ENCODE peak calls at places on chromosomes 5 and 9, in four cellular contexts. One of them, this sample, is unnamed.

GRCh38 chr9:1077616-1078015 is 27.5 kb downstream of the DMRT2 start:
- DNase-seq in A549: no peak
- DNase-seq in K562: no peak
- DNase-seq in GM12878: no peak
- DNase-seq in this sample: no peak

GRCh38 chr5:39185761-39186160 is 33.6 kb downstream of the FYB1 start:
- DNase-seq in A549: no peak
- DNase-seq in K562: no peak
- DNase-seq in GM12878: no peak
- DNase-seq in this sample: no peak

GRCh38 chr9:93675336-93676150 is 99.2 kb downstream of the PHF2 start:
- DNase-seq in A549: no peak
- DNase-seq in K562: no peak
- DNase-seq in GM12878: no peak
- DNase-seq in this sample: no peak

GRCh38 chr9:33167949-33168535 is 906 bp upstream of the B4GALT1 start:
- DNase-seq in A549: no peak
- DNase-seq in K562: no peak
- DNase-seq in GM12878: no peak
- DNase-seq in this sample: no peak

GRCh38 chr9:106404137-106404536 is 458.8 kb upstream of the ZNF462 start:
- DNase-seq in A549: no peak
- DNase-seq in K562: no peak
- DNase-seq in GM12878: no peak
- DNase-seq in this sample: no peak

GRCh38 chr5:96664669-96665068 is 2.5 kb downstream of the CAST start:
- DNase-seq in A549: no peak
- DNase-seq in K562: no peak
- DNase-seq in GM12878: no peak
- DNase-seq in this sample: peak

GRCh38 chr5:136408996-136409395 is 43.7 kb upstream of the TRPC7 start:
- DNase-seq in A549: no peak
- DNase-seq in K562: no peak
- DNase-seq in GM12878: no peak
- DNase-seq in this sample: no peak

GRCh38 chr5:56549096-56549886 is 266.1 kb upstream of the MAP3K1 start:
- DNase-seq in A549: no peak
- DNase-seq in K562: no peak
- DNase-seq in GM12878: no peak
- DNase-seq in this sample: no peak

GRCh38 chr9:91345978-91346377 is 15.7 kb downstream of the AUH start:
- DNase-seq in A549: no peak
- DNase-seq in K562: no peak
- DNase-seq in GM12878: no peak
- DNase-seq in this sample: no peak

GRCh38 chr9:127828262-127829031 is 25.8 kb downstream of the FPGS start:
- DNase-seq in A549: peak
- DNase-seq in K562: peak
- DNase-seq in GM12878: no peak
- DNase-seq in this sample: peak

GRCh38 chr5:40615586-40616193 is 64.0 kb upstream of the PTGER4 start:
- DNase-seq in A549: no peak
- DNase-seq in K562: no peak
- DNase-seq in GM12878: no peak
- DNase-seq in this sample: no peak

GRCh38 chr5:141694479-141694878 is 12.4 kb upstream of the ARAP3 start:
- DNase-seq in A549: no peak
- DNase-seq in K562: no peak
- DNase-seq in GM12878: no peak
- DNase-seq in this sample: no peak

GRCh38 chr5:22057012-22057411 is 796.1 kb downstream of the CDH12 start:
- DNase-seq in A549: no peak
- DNase-seq in K562: no peak
- DNase-seq in GM12878: no peak
- DNase-seq in this sample: no peak

GRCh38 chr9:123832858-123833257 is 97.1 kb downstream of the DENND1A start:
- DNase-seq in A549: no peak
- DNase-seq in K562: no peak
- DNase-seq in GM12878: no peak
- DNase-seq in this sample: no peak

GRCh38 chr9:116855881-116856662 is 169.0 kb downstream of the TRIM32 start:
- DNase-seq in A549: no peak
- DNase-seq in K562: no peak
- DNase-seq in GM12878: no peak
- DNase-seq in this sample: no peak

GRCh38 chr5:157350939-157351338 is 85.0 kb downstream of the CYFIP2 start:
- DNase-seq in A549: no peak
- DNase-seq in K562: no peak
- DNase-seq in GM12878: peak
- DNase-seq in this sample: no peak

GRCh38 chr5:61800450-61800849 is 468.4 kb downstream of the ZSWIM6 start:
- DNase-seq in A549: no peak
- DNase-seq in K562: no peak
- DNase-seq in GM12878: no peak
- DNase-seq in this sample: no peak

GRCh38 chr5:60334281-60334713 is 365.7 kb downstream of the DEPDC1B start:
- DNase-seq in A549: peak
- DNase-seq in K562: no peak
- DNase-seq in GM12878: no peak
- DNase-seq in this sample: peak

GRCh38 chr5:180121799-180122198 is 50.2 kb upstream of the RNF130 start:
- DNase-seq in A549: no peak
- DNase-seq in K562: no peak
- DNase-seq in GM12878: no peak
- DNase-seq in this sample: no peak

GRCh38 chr5:59356813-59357381 is 536.6 kb downstream of the PDE4D start:
- DNase-seq in A549: no peak
- DNase-seq in K562: no peak
- DNase-seq in GM12878: no peak
- DNase-seq in this sample: no peak

GRCh38 chr9:4301971-4302427 is 2.1 kb upstream of the GLIS3 start:
- DNase-seq in A549: peak
- DNase-seq in K562: no peak
- DNase-seq in GM12878: no peak
- DNase-seq in this sample: no peak

GRCh38 chr5:89998505-89998904 is 411.1 kb downstream of the CETN3 start:
- DNase-seq in A549: no peak
- DNase-seq in K562: no peak
- DNase-seq in GM12878: no peak
- DNase-seq in this sample: no peak

GRCh38 chr5:61023131-61023530 is 78.1 kb downstream of the NDUFAF2 start:
- DNase-seq in A549: no peak
- DNase-seq in K562: no peak
- DNase-seq in GM12878: no peak
- DNase-seq in this sample: no peak

GRCh38 chr9:112997236-112997941 is 14.6 kb downstream of the ZNF883 start:
- DNase-seq in A549: no peak
- DNase-seq in K562: no peak
- DNase-seq in GM12878: no peak
- DNase-seq in this sample: no peak

GRCh38 chr9:136946893-136947891 is 2.1 kb downstream of the C8G start:
- DNase-seq in A549: no peak
- DNase-seq in K562: no peak
- DNase-seq in GM12878: no peak
- DNase-seq in this sample: no peak

GRCh38 chr9:136946228-136946892 is 1.3 kb downstream of the C8G start:
- DNase-seq in A549: no peak
- DNase-seq in K562: no peak
- DNase-seq in GM12878: no peak
- DNase-seq in this sample: no peak

GRCh38 chr9:136949239-136949816 is 2.7 kb upstream of the LCN12 start:
- DNase-seq in A549: no peak
- DNase-seq in K562: no peak
- DNase-seq in GM12878: no peak
- DNase-seq in this sample: peak

GRCh38 chr9:136949817-136950655 is 2.0 kb upstream of the LCN12 start:
- DNase-seq in A549: peak
- DNase-seq in K562: peak
- DNase-seq in GM12878: peak
- DNase-seq in this sample: peak

DNA sequence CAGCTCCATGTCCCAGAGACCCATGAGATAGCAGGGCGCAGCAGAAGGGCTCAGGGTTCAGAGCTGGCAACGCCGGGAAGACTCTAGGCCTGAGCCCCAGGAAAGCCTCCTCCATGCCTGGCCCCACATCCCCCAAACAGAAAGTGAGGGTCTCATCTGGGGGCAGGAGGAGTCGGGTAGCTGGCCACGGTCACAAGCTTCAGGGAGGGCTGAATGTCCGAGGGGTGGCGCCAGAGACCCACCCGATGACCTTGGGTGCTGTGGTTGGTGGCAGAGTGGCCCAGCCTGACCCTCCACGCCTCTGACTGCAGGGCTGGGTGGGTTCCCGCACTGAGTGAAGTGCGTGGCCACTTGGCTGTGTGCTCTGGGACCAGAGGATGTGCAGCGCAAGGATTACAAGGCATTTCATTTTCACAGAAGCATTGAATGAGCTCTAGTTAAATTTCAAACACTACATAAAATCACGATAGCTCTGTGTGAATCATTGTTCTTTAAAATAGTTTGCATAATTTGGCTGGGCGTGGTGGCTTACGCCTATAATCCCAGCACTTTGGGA is 3.0 kb downstream of the C8G start:
- DNase-seq in A549: peak
- DNase-seq in K562: no peak
- DNase-seq in GM12878: no peak
- DNase-seq in this sample: peak
- TF ChIP-seq MYC in A549: no peak
- TF ChIP-seq MYC in K562: no peak
- TF ChIP-seq MYC in GM12878: no peak
- TF ChIP-seq MYC in this sample: peak

DNA sequence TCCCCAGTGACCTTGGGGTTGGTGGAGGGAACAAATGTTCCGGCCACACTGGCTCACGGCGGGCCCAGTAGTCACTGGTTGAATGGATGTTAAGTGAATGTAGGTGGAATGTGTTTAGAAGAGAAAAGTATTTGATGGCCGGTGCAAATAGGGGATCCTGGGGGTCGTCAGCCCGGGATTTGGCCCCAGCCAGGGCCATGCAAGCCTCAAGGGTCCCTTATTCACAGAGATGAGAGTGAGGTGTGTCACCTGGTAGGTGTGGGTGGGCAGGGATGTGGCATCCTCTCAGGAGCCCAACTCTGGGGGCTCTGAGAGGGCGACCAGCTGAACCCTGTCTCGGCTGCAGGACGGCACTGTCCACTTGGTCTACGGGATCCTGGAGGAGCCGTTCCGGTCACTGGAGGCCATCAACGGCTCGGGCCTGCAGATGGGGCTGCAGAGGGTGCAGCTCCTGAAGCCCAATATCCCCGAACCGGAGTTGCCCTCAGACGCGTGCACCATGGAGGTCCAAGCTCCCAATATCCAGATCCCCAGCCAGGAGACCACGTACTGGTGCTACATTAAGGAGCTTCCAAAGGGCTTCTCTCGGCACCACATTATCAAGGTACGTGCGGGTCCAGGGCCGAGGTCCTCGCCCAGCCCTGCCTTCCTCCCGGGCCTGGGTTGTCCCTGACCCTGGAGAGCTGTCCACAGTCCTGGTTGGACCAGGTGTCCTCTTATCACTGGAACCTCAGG is 5.9 kb downstream of the DBH start:
- DNase-seq in A549: no peak
- DNase-seq in K562: no peak
- DNase-seq in GM12878: no peak
- DNase-seq in this sample: no peak
- TF ChIP-seq REST in A549: no peak
- TF ChIP-seq REST in K562: no peak
- TF ChIP-seq REST in GM12878: no peak
- TF ChIP-seq REST in this sample: no peak

GRCh38 chr5:153490124-153491085 is at the start of gene GRIA1:
- DNase-seq in A549: no peak
- DNase-seq in K562: no peak
- DNase-seq in GM12878: no peak
- DNase-seq in this sample: no peak
- TF ChIP-seq POLR2AphosphoS2 in A549: no peak
- TF ChIP-seq POLR2AphosphoS2 in K562: no peak
- TF ChIP-seq POLR2AphosphoS2 in GM12878: no peak
- TF ChIP-seq POLR2AphosphoS2 in this sample: no peak

GRCh38 chr9:27496134-27496504 is 28.0 kb upstream of the IFNK start:
- DNase-seq in A549: no peak
- DNase-seq in K562: no peak
- DNase-seq in GM12878: no peak
- DNase-seq in this sample: no peak

GRCh38 chr9:27497883-27498553 is 26.1 kb upstream of the IFNK start:
- DNase-seq in A549: no peak
- DNase-seq in K562: no peak
- DNase-seq in GM12878: no peak
- DNase-seq in this sample: no peak

GRCh38 chr9:27503623-27504022 is 20.5 kb upstream of the IFNK start:
- DNase-seq in A549: no peak
- DNase-seq in K562: no peak
- DNase-seq in GM12878: no peak
- DNase-seq in this sample: no peak

GRCh38 chr9:27495480-27496133 is 28.5 kb upstream of the IFNK start:
- DNase-seq in A549: no peak
- DNase-seq in K562: no peak
- DNase-seq in GM12878: no peak
- DNase-seq in this sample: no peak

GRCh38 chr9:27499481-27499880 is 24.6 kb upstream of the IFNK start:
- DNase-seq in A549: peak
- DNase-seq in K562: no peak
- DNase-seq in GM12878: no peak
- DNase-seq in this sample: no peak
- TF ChIP-seq MYC in A549: no peak
- TF ChIP-seq MYC in K562: no peak
- TF ChIP-seq MYC in GM12878: no peak
- TF ChIP-seq MYC in this sample: no peak